ENCODE peak calls at places on chromosomes 6 and 20, in five cellular contexts. N, D, K, J and Q are unnamed samples.

GRCh38 chr6:25340854-25341552 is 61.8 kb downstream of the CARMIL1 start:
- DNase-seq in J (no peak), D (no peak), K (no peak), N (no peak), Q (no peak)

GRCh38 chr20:32672982-32673727 is 586 bp downstream of the C20orf203 start:
- DNase-seq in J (peak), D (no peak), K (no peak), N (no peak), Q (no peak)

GRCh38 chr6:45116714-45117410 is 211.3 kb upstream of the RUNX2 start:
- DNase-seq in N (peak), K (no peak), J (no peak), D (no peak), Q (no peak)

GRCh38 chr20:51526105-51526470 is 16.4 kb downstream of the NFATC2 start:
- DNase-seq in D (no peak), N (no peak), J (no peak), K (no peak), Q (no peak)

GRCh38 chr6:52595000-52595795 is 18.3 kb upstream of the TRAM2 start:
- DNase-seq in J (no peak), N (peak), D (no peak), K (no peak), Q (no peak)

GRCh38 chr6:138018297-138018696 is 88.9 kb downstream of the PERP start:
- DNase-seq in D (no peak), J (no peak), N (no peak), K (no peak), Q (no peak)

GRCh38 chr6:24451581-24452041 is 37.8 kb downstream of the GPLD1 start:
- DNase-seq in D (no peak), N (no peak), K (no peak), J (no peak), Q (no peak)

GRCh38 chr6:132962936-132963579 is 148.7 kb downstream of the RPS12 start:
- DNase-seq in K (peak), D (peak), J (peak), N (peak), Q (no peak)

GRCh38 chr6:6703720-6704422 is 115.4 kb downstream of the LY86 start:
- DNase-seq in J (no peak), K (no peak), N (no peak), D (no peak), Q (peak)

GRCh38 chr6:140078552-140079126 is 704.2 kb upstream of the CITED2 start:
- DNase-seq in N (peak), K (no peak), J (no peak), D (no peak), Q (no peak)

GRCh38 chr6:155245871-155246270 is 17.9 kb upstream of the CLDN20 start:
- DNase-seq in J (no peak), N (no peak), K (no peak), D (no peak), Q (no peak)

GRCh38 chr20:56380375-56380774 is 11.6 kb downstream of the AURKA start:
- DNase-seq in K (no peak), D (no peak), N (no peak), J (no peak), Q (no peak)

GRCh38 chr6:53464942-53465460 is 79.9 kb downstream of the GCLC start:
- DNase-seq in N (peak), J (no peak), D (no peak), K (no peak), Q (peak)

GRCh38 chr6:26264547-26264946 is 100.5 kb upstream of the BTN3A2 start:
- DNase-seq in D (no peak), K (no peak), N (no peak), J (no peak), Q (no peak)

GRCh38 chr20:58184063-58184462 is 44.4 kb downstream of the ANKRD60 start:
- DNase-seq in K (no peak), N (no peak), J (no peak), D (no peak), Q (no peak)

GRCh38 chr6:137493218-137494038 is 766 bp downstream of the OLIG3 start:
- DNase-seq in D (no peak), N (no peak), J (no peak), K (no peak), Q (no peak)

GRCh38 chr6:152457949-152458624 is 179.1 kb downstream of the SYNE1 start:
- DNase-seq in D (no peak), J (no peak), N (no peak), K (no peak), Q (no peak)

GRCh38 chr6:144710207-144710606 is 425.1 kb downstream of the UTRN start:
- DNase-seq in N (peak), D (no peak), J (no peak), K (no peak), Q (no peak)

GRCh38 chr6:158072083-158072721 is 90.5 kb downstream of the SYNJ2 start:
- DNase-seq in J (peak), D (peak), K (no peak), N (peak), Q (peak)

GRCh38 chr6:165456327-165456726 is 146.9 kb upstream of the C6orf118 start:
- DNase-seq in D (no peak), K (no peak), N (no peak), J (no peak), Q (no peak)

GRCh38 chr20:1775117-1775516 is 117.5 kb upstream of the SIRPG start:
- DNase-seq in J (no peak), D (no peak), K (no peak), N (peak), Q (no peak)

GRCh38 chr6:1267790-1268762 is 43.8 kb upstream of the FOXQ1 start:
- DNase-seq in J (no peak), N (no peak), K (no peak), D (no peak), Q (no peak)

GRCh38 chr6:135667694-135668455 is 170.3 kb upstream of the AHI1 start:
- DNase-seq in K (no peak), D (no peak), J (no peak), N (peak), Q (no peak)

GRCh38 chr6:138403324-138403800 is 661 bp upstream of the HEBP2 start:
- DNase-seq in N (no peak), D (peak), J (peak), K (no peak), Q (peak)

GRCh38 chr6:6328451-6328850 is 8.0 kb upstream of the F13A1 start:
- DNase-seq in J (no peak), D (no peak), N (no peak), K (no peak), Q (no peak)

GRCh38 chr6:46281110-46281509 is 110.3 kb upstream of the ENPP5 start:
- DNase-seq in D (no peak), K (no peak), J (no peak), N (no peak), Q (no peak)

GRCh38 chr6:166348305-166348949 is 6.1 kb upstream of the SFT2D1 start:
- DNase-seq in K (no peak), N (no peak), D (no peak), J (no peak), Q (no peak)

GRCh38 chr6:90040931-90041330 is 146.7 kb downstream of the GJA10 start:
- DNase-seq in K (no peak), J (no peak), D (no peak), N (no peak), Q (no peak)

GRCh38 chr20:43916875-43917371 is 2.3 kb downstream of the TOX2 start:
- DNase-seq in K (no peak), D (no peak), J (no peak), N (no peak), Q (no peak)

GRCh38 chr20:63861365-63861934 is at the start of gene ABHD16B:
- DNase-seq in N (no peak), J (no peak), K (no peak), D (no peak), Q (no peak)

GRCh38 chr20:44692932-44693476 is 22.2 kb upstream of the CCN5 start:
- DNase-seq in N (peak), K (peak), J (no peak), D (no peak), Q (peak)

GRCh38 chr20:25295386-25296093 is 47.7 kb downstream of the PYGB start:
- DNase-seq in K (no peak), N (no peak), J (no peak), D (no peak), Q (no peak)

GRCh38 chr6:40116829-40117228 is 182.6 kb upstream of the MOCS1 start:
- DNase-seq in N (no peak), D (no peak), J (no peak), K (no peak), Q (no peak)

GRCh38 chr20:60046011-60046413 is 87.8 kb downstream of the CDH26 start:
- DNase-seq in N (no peak), K (no peak), J (no peak), D (no peak), Q (no peak)

GRCh38 chr6:43268782-43269272 is 25.5 kb downstream of the TTBK1 start:
- DNase-seq in J (no peak), D (no peak), N (no peak), K (no peak), Q (no peak)

GRCh38 chr6:108665495-108666196 is 104.9 kb downstream of the FOXO3 start:
- DNase-seq in N (peak), J (no peak), K (no peak), D (no peak), Q (no peak)

GRCh38 chr20:31684153-31685003 is 38.3 kb downstream of the BCL2L1 start:
- DNase-seq in D (no peak), J (peak), N (peak), K (no peak), Q (no peak)

GRCh38 chr20:25148181-25148981 is 47.1 kb upstream of the ENTPD6 start:
- DNase-seq in D (no peak), J (peak), N (no peak), K (no peak), Q (peak)

GRCh38 chr20:50193169-50193850 is 2.7 kb downstream of the CEBPB start:
- DNase-seq in N (peak), J (no peak), K (no peak), D (no peak), Q (peak)